ENCODE peak calls at places on chromosomes 5 and 9, in six cellular contexts. N is HCT116, P is GM12878, O is WTC11, A is K562, S is NB4. X is an unnamed sample.

GRCh38 chr9:86353591-86354047 is 591 bp downstream of the TUT7 start:
- DNase-seq in N (no peak), P (no peak), O (no peak), A (peak), S (peak), X (peak)

GRCh38 chr5:111389390-111390082 is 122.8 kb downstream of the STARD4 start:
- DNase-seq in N (peak), P (no peak), O (no peak), A (no peak), S (no peak), X (no peak)

GRCh38 chr9:72952914-72953313 is at the start of gene ALDH1A1:
- DNase-seq in N (no peak), P (no peak), O (no peak), A (peak), S (peak), X (no peak)

GRCh38 chr5:14036514-14036913 is 92.0 kb upstream of the DNAH5 start:
- DNase-seq in N (no peak), P (no peak), O (peak), A (no peak), S (no peak), X (peak)

GRCh38 chr5:13780081-13780480 is 164.4 kb downstream of the DNAH5 start:
- DNase-seq in N (no peak), P (no peak), O (no peak), A (no peak), S (no peak), X (no peak)

GRCh38 chr5:137167187-137167586 is 331.9 kb downstream of the SPOCK1 start:
- DNase-seq in N (no peak), P (no peak), O (no peak), A (no peak), S (no peak), X (no peak)

GRCh38 chr9:114276908-114277821 is 45.7 kb upstream of the ORM1 start:
- DNase-seq in N (no peak), P (no peak), O (peak), A (no peak), S (no peak), X (no peak)

GRCh38 chr5:125059255-125060050 is 313.0 kb upstream of the ZNF608 start:
- DNase-seq in N (peak), P (no peak), O (no peak), A (no peak), S (no peak), X (no peak)

GRCh38 chr9:79670269-79670961 is 98.7 kb downstream of the TLE4 start:
- DNase-seq in N (no peak), P (no peak), O (no peak), A (no peak), S (peak), X (peak)

GRCh38 chr5:175821790-175822211 is 49.6 kb upstream of the CPLX2 start:
- DNase-seq in N (peak), P (no peak), O (no peak), A (no peak), S (no peak), X (peak)

GRCh38 chr9:37121881-37122280 is 1.5 kb downstream of the ZCCHC7 start:
- DNase-seq in N (no peak), P (no peak), O (no peak), A (no peak), S (no peak), X (no peak)

GRCh38 chr9:3526166-3526902 is 533 bp upstream of the RFX3 start:
- DNase-seq in N (peak), P (no peak), O (peak), A (peak), S (peak), X (peak)

GRCh38 chr9:109779711-109780452 is at the start of gene PALM2AKAP2:
- DNase-seq in N (no peak), P (no peak), O (peak), A (peak), S (no peak), X (peak)

GRCh38 chr9:87650611-87651295 is 75.2 kb upstream of the CTSL start:
- DNase-seq in N (no peak), P (no peak), O (no peak), A (no peak), S (no peak), X (no peak)

GRCh38 chr5:149834246-149834855 is 104.2 kb downstream of the PPARGC1B start:
- DNase-seq in N (peak), P (no peak), O (peak), A (peak), S (peak), X (peak)

GRCh38 chr9:129027685-129028191 is 393 bp downstream of the SH3GLB2 start:
- DNase-seq in N (no peak), P (no peak), O (no peak), A (peak), S (peak), X (peak)

GRCh38 chr9:112570731-112571167 is 84.1 kb downstream of the KIAA1958 start:
- DNase-seq in N (no peak), P (no peak), O (no peak), A (no peak), S (no peak), X (no peak)

GRCh38 chr5:102794677-102795331 is 39.7 kb downstream of the PAM start:
- DNase-seq in N (no peak), P (no peak), O (peak), A (no peak), S (no peak), X (no peak)

GRCh38 chr5:142747034-142747433 is 23.1 kb upstream of the ARHGAP26 start:
- DNase-seq in N (no peak), P (no peak), O (no peak), A (no peak), S (no peak), X (no peak)
- TF ChIP-seq MAX in N (no peak), P (no peak), O (no peak), A (no peak), S (no peak), X (no peak)

GRCh38 chr9:120578614-120579013 is 1.4 kb downstream of the CDK5RAP2 start:
- DNase-seq in N (no peak), P (no peak), O (no peak), A (no peak), S (no peak), X (no peak)
- TF ChIP-seq MAX in N (no peak), P (no peak), O (no peak), A (no peak), S (no peak), X (no peak)

GRCh38 chr5:15575566-15576195 is 75.7 kb downstream of the FBXL7 start:
- DNase-seq in N (no peak), P (no peak), O (no peak), A (no peak), S (no peak), X (no peak)

GRCh38 chr5:15574121-15574520 is 74.1 kb downstream of the FBXL7 start:
- DNase-seq in N (no peak), P (no peak), O (no peak), A (no peak), S (no peak), X (no peak)

GRCh38 chr5:15574806-15575205 is 74.8 kb downstream of the FBXL7 start:
- DNase-seq in N (no peak), P (no peak), O (no peak), A (no peak), S (no peak), X (no peak)

GRCh38 chr5:15571618-15572017 is 71.6 kb downstream of the FBXL7 start:
- DNase-seq in N (no peak), P (no peak), O (no peak), A (no peak), S (no peak), X (no peak)

GRCh38 chr5:15573594-15573993 is 73.6 kb downstream of the FBXL7 start:
- DNase-seq in N (no peak), P (no peak), O (no peak), A (no peak), S (no peak), X (no peak)
- TF ChIP-seq MAX in N (no peak), P (no peak), O (no peak), A (no peak), S (no peak), X (no peak)

GRCh38 chr9:136532799-136533774 is 12.8 kb downstream of the NOTCH1 start:
- DNase-seq in N (no peak), P (no peak), O (no peak), A (no peak), S (no peak), X (no peak)
- TF ChIP-seq MAX in N (no peak), P (no peak), O (no peak), A (no peak), S (peak), X (no peak)

GRCh38 chr5:143065996-143066522 is 295.9 kb downstream of the ARHGAP26 start:
- DNase-seq in N (no peak), P (no peak), O (no peak), A (no peak), S (no peak), X (no peak)
- TF ChIP-seq MAX in N (no peak), P (no peak), O (no peak), A (no peak), S (no peak), X (no peak)

X was measured in A549.